ENCODE peak calls at places on chromosome 1, in five cellular contexts. Q is PC-3, T is fibroblast of lung, D is GM23338, L is mammary epithelial cell. X is an unnamed sample.

GRCh38 chr1:75615664-75616435 is 4.9 kb upstream of the SLC44A5 start:
- DNase-seq in Q (peak; percentile 16), T (peak; percentile 24), D (peak; percentile 55), L (peak; percentile 9), X (peak; percentile 55)

GRCh38 chr1:179026813-179027664 is 1.3 kb downstream of the FAM20B start:
- DNase-seq in Q (no peak), T (peak; percentile 44), D (no peak), L (no peak), X (no peak)

GRCh38 chr1:2525896-2526823 is at the start of gene PANK4:
- DNase-seq in Q (peak; percentile 98), T (peak; percentile 94), D (peak; percentile 97), L (peak; percentile 90), X (peak; percentile 96)

GRCh38 chr1:200053639-200054038 is 26.1 kb downstream of the NR5A2 start:
- DNase-seq in Q (no peak), T (no peak), D (no peak), L (no peak), X (no peak)

GRCh38 chr1:119815361-119815760 is 4.1 kb upstream of the REG4 start:
- DNase-seq in Q (peak; percentile 12), T (peak; percentile 5), D (no peak), L (peak; percentile 72), X (no peak)

GRCh38 chr1:245207801-245208200 is 53.0 kb downstream of the KIF26B start:
- DNase-seq in Q (no peak), T (no peak), D (no peak), L (no peak), X (no peak)

GRCh38 chr1:8197493-8198282 is 120.2 kb upstream of the SLC45A1 start:
- DNase-seq in Q (peak; percentile 96), T (peak; percentile 89), D (no peak), L (peak; percentile 94), X (no peak)

GRCh38 chr1:236159704-236160539 is 17.6 kb downstream of the GPR137B start:
- DNase-seq in Q (no peak), T (no peak), D (no peak), L (no peak), X (no peak)

GRCh38 chr1:115266729-115267421 is 71.2 kb downstream of the NGF start:
- DNase-seq in Q (no peak), T (no peak), D (no peak), L (peak; percentile 15), X (no peak)

GRCh38 chr1:228767636-228768344 is 32.5 kb downstream of the RHOU start:
- DNase-seq in Q (peak; percentile 16), T (no peak), D (no peak), L (no peak), X (no peak)

GRCh38 chr1:1910033-1910465 is 5.0 kb upstream of the CALML6 start:
- DNase-seq in Q (no peak), T (no peak), D (no peak), L (no peak), X (no peak)

GRCh38 chr1:70717656-70718055 is 306.6 kb downstream of the CTH start:
- DNase-seq in Q (no peak), T (no peak), D (no peak), L (no peak), X (no peak)

GRCh38 chr1:159821171-159821867 is 5.4 kb upstream of the SLAMF8 start:
- DNase-seq in Q (no peak), T (peak; percentile 74), D (peak; percentile 80), L (no peak), X (no peak)

GRCh38 chr1:9477535-9477934 is 61.7 kb upstream of the SLC25A33 start:
- DNase-seq in Q (no peak), T (no peak), D (no peak), L (no peak), X (no peak)

GRCh38 chr1:212959266-212960220 is 9.2 kb downstream of the VASH2 start:
- DNase-seq in Q (no peak), T (no peak), D (no peak), L (no peak), X (no peak)

GRCh38 chr1:74812180-74812541 is 79.2 kb downstream of the TYW3 start:
- DNase-seq in Q (no peak), T (no peak), D (no peak), L (no peak), X (peak; percentile 80)

GRCh38 chr1:40385437-40386310 is 12.1 kb downstream of the SMAP2 start:
- DNase-seq in Q (no peak), T (no peak), D (no peak), L (no peak), X (peak; percentile 89)

GRCh38 chr1:241518447-241519307 is 878 bp downstream of the FH start:
- DNase-seq in Q (peak; percentile 41), T (peak; percentile 27), D (no peak), L (peak; percentile 38), X (peak; percentile 58)

GRCh38 chr1:6325482-6325881 is 64.6 kb upstream of the GPR153 start:
- DNase-seq in Q (peak; percentile 64), T (no peak), D (no peak), L (peak; percentile 94), X (no peak)

GRCh38 chr1:196029410-196029809 is 578.8 kb downstream of the KCNT2 start:
- DNase-seq in Q (no peak), T (no peak), D (no peak), L (no peak), X (no peak)

GRCh38 chr1:18549896-18550295 is 69.2 kb downstream of the KLHDC7A start:
- DNase-seq in Q (no peak), T (no peak), D (no peak), L (no peak), X (no peak)

GRCh38 chr1:32899586-32900296 is 1.4 kb downstream of the TMEM54 start:
- DNase-seq in Q (no peak), T (no peak), D (no peak), L (no peak), X (no peak)

GRCh38 chr1:54800899-54801759 is at the start of gene TTC22:
- DNase-seq in Q (peak; percentile 73), T (no peak), D (peak; percentile 80), L (peak; percentile 72), X (peak; percentile 87)

GRCh38 chr1:94273111-94273510 is 35.7 kb upstream of the ARHGAP29 start:
- DNase-seq in Q (peak; percentile 60), T (no peak), D (no peak), L (no peak), X (no peak)

DNA sequence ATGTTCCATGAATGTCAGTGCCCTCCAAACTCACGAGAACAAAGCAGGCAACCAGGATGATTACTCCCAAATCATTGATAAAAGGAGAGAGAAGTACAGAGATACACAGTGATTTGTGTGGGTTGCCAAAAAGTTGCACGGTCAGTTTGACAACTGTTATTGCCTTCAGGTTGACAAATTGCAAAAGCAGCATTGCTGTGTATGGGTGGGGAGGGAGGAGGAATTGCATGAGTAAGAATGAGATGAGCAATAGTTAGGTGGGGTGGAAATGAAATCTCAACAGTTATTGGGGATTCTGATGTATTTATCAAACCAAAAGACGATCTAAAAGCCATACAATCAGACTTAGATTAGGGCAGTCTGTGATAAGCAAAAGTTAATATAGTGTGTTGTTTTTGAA is 93.7 kb downstream of the NTMT2 start:
- DNase-seq in Q (peak; percentile 64), T (no peak), D (no peak), L (peak; percentile 26), X (no peak)
- TF ChIP-seq EZH2 in Q (no peak), T (no peak), D (no peak), L (no peak), X (no peak)

GRCh38 chr1:226730064-226730463 is 9.0 kb downstream of the ITPKB start:
- DNase-seq in Q (no peak), T (no peak), D (no peak), L (no peak), X (no peak)
- H3K27ac ChIP-seq in Q (no peak overlapping the region), T (no peak overlapping the region), D (no peak overlapping the region), L (no peak overlapping the region), X (no peak overlapping the region)

GRCh38 chr1:248904437-248905216 is 1.4 kb upstream of the PGBD2 start:
- DNase-seq in Q (no peak), T (no peak), D (no peak), L (no peak), X (no peak)
- H3K4me2 ChIP-seq in Q (no peak overlapping the region), T (no peak overlapping the region), D (peak overlapping the region; percentile 89), L (no peak overlapping the region), X (peak overlapping the region; percentile 93)

GRCh38 chr1:44559913-44560312 is 114.4 kb downstream of the TMEM53 start:
- DNase-seq in Q (no peak), T (no peak), D (no peak), L (no peak), X (no peak)

GRCh38 chr1:44559361-44559760 is 114.9 kb downstream of the TMEM53 start:
- DNase-seq in Q (no peak), T (no peak), D (no peak), L (no peak), X (no peak)

GRCh38 chr1:44554706-44555105 is 119.6 kb downstream of the TMEM53 start:
- DNase-seq in Q (no peak), T (no peak), D (no peak), L (peak; percentile 65), X (no peak)

GRCh38 chr1:44557756-44558155 is 116.5 kb downstream of the TMEM53 start:
- DNase-seq in Q (peak; percentile 60), T (no peak), D (no peak), L (peak; percentile 20), X (no peak)

GRCh38 chr1:44558883-44559282 is 115.4 kb downstream of the TMEM53 start:
- DNase-seq in Q (no peak), T (no peak), D (no peak), L (no peak), X (no peak)
- TF ChIP-seq EZH2 in Q (no peak), T (no peak), D (no peak), L (no peak), X (no peak)

GRCh38 chr1:16151985-16152384 is 3.9 kb downstream of the EPHA2 start:
- DNase-seq in Q (no peak), T (no peak), D (no peak), L (no peak), X (no peak)

GRCh38 chr1:16151200-16151708 is 4.6 kb downstream of the EPHA2 start:
- DNase-seq in Q (no peak), T (peak; percentile 53), D (no peak), L (no peak), X (no peak)

GRCh38 chr1:16153999-16154673 is 1.7 kb downstream of the EPHA2 start:
- DNase-seq in Q (no peak), T (no peak), D (no peak), L (no peak), X (no peak)

GRCh38 chr1:16153110-16153998 is 2.5 kb downstream of the EPHA2 start:
- DNase-seq in Q (no peak), T (no peak), D (no peak), L (no peak), X (no peak)

GRCh38 chr1:16152521-16153087 is 3.3 kb downstream of the EPHA2 start:
- DNase-seq in Q (no peak), T (peak; percentile 42), D (peak; percentile 16), L (no peak), X (no peak)
- H3K27ac ChIP-seq in Q (peak overlapping the region; percentile 74), T (peak overlapping the region; percentile 68), D (peak overlapping the region; percentile 63), L (peak overlapping the region; percentile 84), X (no peak overlapping the region)